ENCODE peak calls at places on chromosomes 16 and 17, in nine cellular contexts. P is GM23338, V is AG10803, E is BJ, Q is HT1080, U is T-helper 17 cell, S is cardiac fibroblast, B is stromal cell of bone marrow, O is T-cell. Y is an unnamed sample.

GRCh38 chr17:46191332-46192210 is 1.7 kb downstream of the KANSL1 start:
- DNase-seq in P (peak; percentile 91), V (peak; percentile 29), E (no peak), Q (peak; percentile 38), U (no peak), S (peak; percentile 55), B (no peak), O (no peak), Y (peak; percentile 49)

GRCh38 chr16:57508084-57508425 is 21.8 kb upstream of the DOK4 start:
- DNase-seq in P (no peak), V (no peak), E (no peak), Q (no peak), U (no peak), S (no peak), B (no peak), O (no peak), Y (no peak)

GRCh38 chr17:1617620-1618174 is 10.9 kb downstream of the SLC43A2 start:
- DNase-seq in P (no peak), V (peak; percentile 74), E (no peak), Q (peak; percentile 90), U (no peak), S (peak; percentile 83), B (peak; percentile 53), O (no peak), Y (no peak)

GRCh38 chr16:11552445-11552844 is 34.3 kb downstream of the LITAF start:
- DNase-seq in P (no peak), V (no peak), E (no peak), Q (no peak), U (no peak), S (no peak), B (no peak), O (no peak), Y (no peak)

GRCh38 chr17:67293251-67294203 is 48.5 kb upstream of the HELZ start:
- DNase-seq in P (peak; percentile 92), V (peak; percentile 47), E (no peak), Q (peak; percentile 48), U (peak; percentile 63), S (peak; percentile 80), B (peak; percentile 16), O (peak; percentile 66), Y (peak; percentile 83)

GRCh38 chr17:4504188-4504587 is 5.5 kb downstream of the SPNS2 start:
- DNase-seq in P (no peak), V (no peak), E (no peak), Q (no peak), U (no peak), S (no peak), B (no peak), O (no peak), Y (peak; percentile 61)

GRCh38 chr16:4892356-4893102 is 44.4 kb downstream of the PPL start:
- DNase-seq in P (no peak), V (peak; percentile 23), E (peak; percentile 35), Q (no peak), U (no peak), S (peak; percentile 27), B (no peak), O (no peak), Y (no peak)

GRCh38 chr17:2222901-2223616 is 80.5 kb downstream of the SMG6 start:
- DNase-seq in P (no peak), V (peak; percentile 85), E (no peak), Q (no peak), U (peak; percentile 44), S (peak; percentile 74), B (peak; percentile 73), O (peak; percentile 58), Y (no peak)

GRCh38 chr17:47810901-47811635 is 10.5 kb downstream of the OSBPL7 start:
- DNase-seq in P (no peak), V (no peak), E (no peak), Q (no peak), U (no peak), S (no peak), B (no peak), O (no peak), Y (no peak)

GRCh38 chr16:85216522-85217375 is 104.5 kb upstream of the CIBAR2 start:
- DNase-seq in P (no peak), V (no peak), E (no peak), Q (no peak), U (no peak), S (no peak), B (no peak), O (no peak), Y (no peak)

GRCh38 chr16:67432491-67432890 is 1.6 kb downstream of the HSD11B2 start:
- DNase-seq in P (no peak), V (no peak), E (no peak), Q (no peak), U (no peak), S (no peak), B (no peak), O (no peak), Y (no peak)

GRCh38 chr17:50129946-50130777 is at the start of gene SAMD14:
- DNase-seq in P (peak; percentile 59), V (peak; percentile 28), E (no peak), Q (no peak), U (peak; percentile 32), S (no peak), B (no peak), O (peak; percentile 42), Y (no peak)

GRCh38 chr16:24124291-24124690 is 131.8 kb upstream of the CACNG3 start:
- DNase-seq in P (no peak), V (no peak), E (no peak), Q (no peak), U (no peak), S (no peak), B (no peak), O (no peak), Y (no peak)

GRCh38 chr17:14197582-14197981 is 39.1 kb downstream of the CDRT15 start:
- DNase-seq in P (no peak), V (no peak), E (no peak), Q (no peak), U (no peak), S (no peak), B (no peak), O (peak; percentile 40), Y (no peak)

GRCh38 chr16:57379579-57379978 is 7.3 kb downstream of the CX3CL1 start:
- DNase-seq in P (no peak), V (no peak), E (no peak), Q (no peak), U (no peak), S (no peak), B (no peak), O (no peak), Y (no peak)

GRCh38 chr16:50861926-50862325 is 120.0 kb downstream of the CYLD start:
- DNase-seq in P (no peak), V (peak; percentile 21), E (no peak), Q (peak; percentile 98), U (no peak), S (peak; percentile 52), B (peak; percentile 15), O (no peak), Y (no peak)

GRCh38 chr16:66924527-66925321 is 611 bp downstream of the RRAD start:
- DNase-seq in P (peak; percentile 79), V (no peak), E (no peak), Q (no peak), U (peak; percentile 32), S (no peak), B (no peak), O (no peak), Y (no peak)